ENCODE peak calls at places on chromosomes 7 and 10, in seven cellular contexts. U, W, R, J, N, E and Y are unnamed samples.

GRCh38 chr7:139737221-139738100 is 40.3 kb downstream of the HIPK2 start:
- DNase-seq in U (no peak), W (no peak), R (no peak), J (no peak), N (no peak), E (no peak), Y (no peak)

GRCh38 chr10:23046032-23046431 is 49.3 kb upstream of the MSRB2 start:
- DNase-seq in U (no peak), W (no peak), R (no peak), J (no peak), N (no peak), E (no peak), Y (no peak)

GRCh38 chr10:7231420-7232414 is 179.1 kb downstream of the SFMBT2 start:
- DNase-seq in U (no peak), W (no peak), R (no peak), J (no peak), N (no peak), E (no peak), Y (no peak)

GRCh38 chr7:96596120-96596826 is 113.4 kb downstream of the SEM1 start:
- DNase-seq in U (no peak), W (peak), R (no peak), J (peak), N (no peak), E (peak), Y (no peak)

GRCh38 chr7:117458977-117459583 is 20.7 kb upstream of the CFTR start:
- DNase-seq in U (no peak), W (peak), R (no peak), J (no peak), N (no peak), E (peak), Y (no peak)

GRCh38 chr7:1610013-1610677 is 40.3 kb upstream of the PSMG3 start:
- DNase-seq in U (no peak), W (no peak), R (no peak), J (no peak), N (no peak), E (no peak), Y (no peak)

GRCh38 chr7:140506788-140507464 is 27.6 kb upstream of the MKRN1 start:
- DNase-seq in U (peak), W (peak), R (no peak), J (peak), N (peak), E (peak), Y (no peak)

GRCh38 chr7:112986256-112987031 is 100.2 kb downstream of the GPR85 start:
- DNase-seq in U (no peak), W (no peak), R (no peak), J (peak), N (no peak), E (peak), Y (no peak)

GRCh38 chr7:1857487-1858425 is 187.7 kb downstream of the ELFN1 start:
- DNase-seq in U (peak), W (no peak), R (no peak), J (no peak), N (no peak), E (no peak), Y (peak)

GRCh38 chr7:156780724-156781455 is 112.1 kb downstream of the LMBR1 start:
- DNase-seq in U (no peak), W (no peak), R (no peak), J (no peak), N (no peak), E (no peak), Y (no peak)

DNA sequence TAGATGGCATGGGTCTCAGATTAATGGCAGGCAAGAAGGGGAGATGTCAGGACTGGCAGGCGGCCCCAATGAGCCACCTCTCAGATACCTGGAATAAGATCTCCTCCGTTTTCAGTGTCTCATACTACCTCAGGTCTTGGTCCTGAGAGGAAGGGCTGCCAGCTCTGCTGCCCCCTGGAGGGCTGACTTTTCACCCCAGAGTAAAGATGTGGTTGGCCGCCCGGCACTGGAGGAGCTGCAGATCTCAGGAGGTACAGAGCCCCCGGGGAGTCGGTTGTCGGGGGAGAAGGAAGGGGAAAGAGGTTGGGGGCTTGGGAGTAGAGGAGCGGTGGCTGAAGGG is 642 bp upstream of the COL13A1 start:
- DNase-seq in U (peak), W (peak), R (no peak), J (peak), N (peak), E (peak), Y (no peak)
- H3K4me3 ChIP-seq in U (peak), W (peak), R (peak), J (peak), N (no peak), E (peak), Y (peak)

DNA sequence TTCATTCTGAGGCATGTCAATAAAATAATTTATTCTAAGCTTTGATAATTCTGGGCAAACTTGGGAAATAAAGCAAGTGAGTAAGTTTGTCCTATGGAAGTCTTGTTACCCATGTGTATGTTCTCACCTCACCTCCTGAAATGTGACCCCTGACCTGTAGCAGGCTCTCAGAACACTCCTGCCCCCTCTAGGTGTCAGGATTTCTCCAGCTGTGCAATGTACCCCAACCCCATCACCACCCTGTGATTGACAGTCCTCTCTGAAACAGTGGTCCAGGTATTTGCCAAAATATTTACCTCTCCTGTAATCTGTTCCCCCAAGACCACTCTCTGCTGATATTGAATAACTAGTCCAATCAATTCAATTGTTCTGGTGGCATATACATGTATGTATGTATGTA is 122.6 kb upstream of the PTER start:
- DNase-seq in U (no peak), W (peak), R (no peak), J (no peak), N (no peak), E (no peak), Y (no peak)
- TF ChIP-seq CTCF in U (no peak), W (peak), R (no peak), J (no peak), N (no peak), E (no peak), Y (no peak)

DNA sequence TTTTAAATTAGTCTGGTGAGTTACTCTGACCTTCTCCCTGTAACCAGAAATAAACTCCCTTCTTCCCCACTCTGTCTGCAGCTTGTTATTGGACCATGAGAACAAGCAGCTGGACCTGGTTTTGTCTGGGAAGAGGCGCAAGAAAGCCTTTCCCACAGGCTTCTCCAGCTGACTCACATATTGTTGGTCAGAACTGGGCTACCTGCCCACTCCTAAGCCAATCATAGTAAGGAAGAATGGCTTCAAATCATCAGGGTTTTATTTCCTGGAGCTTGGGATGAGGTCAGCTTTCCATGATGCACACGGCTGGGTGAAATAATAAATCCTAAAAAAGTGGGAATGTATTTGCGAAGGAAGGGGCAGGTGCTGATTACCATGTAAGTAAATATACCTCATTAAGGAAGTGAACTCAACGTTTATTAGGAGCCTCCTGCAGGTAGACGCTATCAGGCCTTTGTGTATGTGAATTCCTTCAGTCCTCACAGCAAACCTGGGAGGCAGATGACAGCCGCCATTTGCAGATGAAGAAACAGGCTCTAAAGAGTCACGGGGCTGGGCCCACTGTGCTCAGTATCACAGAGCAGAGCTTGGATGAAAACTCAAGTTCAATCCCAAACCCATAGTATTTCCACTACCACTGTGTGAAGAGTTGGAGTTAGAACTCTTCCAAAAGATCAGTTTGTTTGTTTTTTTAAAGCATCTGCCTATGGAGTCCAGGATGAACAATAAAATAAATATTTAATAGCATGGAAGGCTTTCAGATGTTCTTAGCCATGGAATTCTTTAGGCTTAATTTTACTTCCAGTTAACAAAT is 32.7 kb downstream of the IL15RA start:
- DNase-seq in U (peak), W (no peak), R (no peak), J (peak), N (peak), E (peak), Y (no peak)
- H3K27ac ChIP-seq in U (peak), W (no peak), R (peak), J (peak), N (peak), E (peak), Y (peak)

GRCh38 chr7:42231043-42231442 is 6.0 kb downstream of the GLI3 start:
- DNase-seq in U (no peak), W (no peak), R (no peak), J (no peak), N (no peak), E (no peak), Y (no peak)

GRCh38 chr7:42227931-42228591 is 8.9 kb downstream of the GLI3 start:
- DNase-seq in U (peak), W (peak), R (no peak), J (peak), N (peak), E (peak), Y (no peak)

GRCh38 chr7:42224391-42225003 is 12.5 kb downstream of the GLI3 start:
- DNase-seq in U (no peak), W (peak), R (no peak), J (no peak), N (no peak), E (no peak), Y (no peak)

GRCh38 chr7:42226354-42226941 is 10.6 kb downstream of the GLI3 start:
- DNase-seq in U (no peak), W (peak), R (no peak), J (peak), N (no peak), E (peak), Y (no peak)

DNA sequence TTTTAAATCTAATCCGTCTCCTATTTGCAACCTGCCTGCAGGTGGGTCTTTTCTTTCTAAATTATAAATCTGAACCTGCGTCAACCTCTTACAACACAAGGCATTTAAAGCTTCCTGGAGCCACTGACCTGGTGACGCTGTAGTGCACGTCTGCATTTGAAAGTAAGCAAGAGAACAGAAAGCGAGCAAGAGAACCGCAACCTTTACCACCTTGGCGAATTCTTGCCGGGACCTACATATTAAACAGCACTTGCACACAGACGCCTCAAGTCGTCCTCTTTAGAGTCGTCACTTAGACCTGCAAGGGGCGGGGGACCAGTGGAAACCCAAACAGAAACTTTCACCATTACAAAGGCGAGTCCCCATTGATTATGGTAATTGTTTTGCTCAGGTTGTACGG is 9.5 kb downstream of the GLI3 start:
- DNase-seq in U (no peak), W (peak), R (no peak), J (peak), N (no peak), E (no peak), Y (no peak)
- H3K4me3 ChIP-seq in U (peak), W (peak), R (peak), J (peak), N (peak), E (peak), Y (peak)

GRCh38 chr10:103854687-103855423 is 521 bp downstream of the SH3PXD2A start:
- DNase-seq in U (peak), W (peak), R (no peak), J (no peak), N (peak), E (peak), Y (peak)
- TF ChIP-seq CTCF in U (no peak), W (peak), R (no peak), J (peak), N (no peak), E (peak), Y (no peak)

DNA sequence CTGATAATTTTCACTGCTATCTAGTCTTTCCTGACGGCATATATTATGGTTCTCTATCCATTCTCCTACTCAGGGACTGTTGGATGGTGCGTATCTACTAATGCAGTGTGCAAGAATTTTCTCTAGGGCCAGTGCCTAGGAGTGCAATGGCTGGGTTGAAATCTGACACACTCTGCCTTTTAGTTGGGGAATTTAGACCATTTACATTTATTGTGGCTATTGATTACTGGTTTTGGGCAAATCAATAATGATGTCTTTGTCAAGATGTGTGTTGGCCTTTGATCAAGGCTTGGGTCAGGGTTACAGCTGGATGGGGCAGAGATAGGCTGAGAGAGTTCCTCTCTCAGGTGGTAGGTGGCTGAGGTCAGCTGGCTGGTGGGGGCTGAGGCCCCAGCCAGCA is 21.8 kb downstream of the NPTX2 start:
- DNase-seq in U (no peak), W (no peak), R (no peak), J (no peak), N (no peak), E (no peak), Y (no peak)
- H3K27ac ChIP-seq in U (no peak), W (no peak), R (no peak), J (no peak), N (no peak), E (no peak), Y (no peak)

GRCh38 chr10:122112021-122112616 is 123.2 kb downstream of the TACC2 start:
- DNase-seq in U (no peak), W (no peak), R (no peak), J (no peak), N (no peak), E (peak), Y (no peak)
- H3K4me3 ChIP-seq in U (peak), W (peak), R (peak), J (peak), N (peak), E (peak), Y (peak)